ENCODE peak calls at places on chromosome 19, in six cellular contexts. X, U, Q, H, A and V are unnamed samples.

GRCh38 chr19:3409346-3410064 is 43.1 kb downstream of the NFIC start:
- DNase-seq in A (no peak), U (no peak), Q (peak; percentile 80), H (peak; percentile 60), X (no peak), V (no peak)

GRCh38 chr19:2683430-2683995 is 19.0 kb downstream of the GNG7 start:
- DNase-seq in A (no peak), U (no peak), H (no peak), Q (no peak), X (no peak), V (no peak)

GRCh38 chr19:15618321-15618720 is 3.3 kb downstream of the CYP4F8 start:
- DNase-seq in H (no peak), X (no peak), U (no peak), A (no peak), Q (no peak), V (no peak)

GRCh38 chr19:57512845-57513244 is 13.1 kb downstream of the ZNF773 start:
- DNase-seq in X (peak; percentile 28), H (no peak), U (no peak), Q (no peak), A (no peak), V (peak; percentile 10)

GRCh38 chr19:21586341-21587116 is 81.1 kb downstream of the ZNF429 start:
- DNase-seq in Q (peak; percentile 55), A (peak; percentile 57), X (no peak), U (no peak), H (peak; percentile 55), V (no peak)

GRCh38 chr19:23799321-23799720 is 40.6 kb upstream of the ZNF681 start:
- DNase-seq in A (no peak), U (no peak), H (no peak), X (no peak), Q (peak; percentile 9), V (no peak)

GRCh38 chr19:19600793-19601346 is 17.6 kb downstream of the PBX4 start:
- DNase-seq in X (no peak), Q (no peak), H (no peak), U (no peak), A (no peak), V (no peak)

GRCh38 chr19:43780706-43781525 is at the start of gene KCNN4:
- DNase-seq in X (peak; percentile 73), Q (no peak), U (no peak), H (no peak), A (no peak), V (peak; percentile 42)

GRCh38 chr19:33861950-33862349 is 65.3 kb downstream of the KCTD15 start:
- DNase-seq in H (no peak), U (no peak), A (no peak), Q (no peak), X (no peak), V (no peak)

GRCh38 chr19:42270346-42271044 is 1.4 kb downstream of the CIC start:
- DNase-seq in U (no peak), Q (no peak), X (peak; percentile 84), A (peak; percentile 72), H (peak; percentile 81), V (peak; percentile 73)

GRCh38 chr19:33794578-33795369 is 1.9 kb upstream of the KCTD15 start:
- DNase-seq in H (no peak), U (no peak), Q (no peak), X (peak; percentile 57), A (peak; percentile 66), V (no peak)

GRCh38 chr19:4123615-4124568 is at the start of gene MAP2K2:
- DNase-seq in H (peak; percentile 96), A (peak; percentile 97), X (peak; percentile 93), Q (peak; percentile 96), U (peak; percentile 80), V (peak; percentile 97)

GRCh38 chr19:39870171-39870971 is 24.2 kb upstream of the FBL start:
- DNase-seq in Q (peak; percentile 11), A (no peak), H (no peak), X (no peak), U (no peak), V (no peak)

GRCh38 chr19:1252818-1253513 is 4.6 kb downstream of the MIDN start:
- DNase-seq in H (peak; percentile 95), U (no peak), Q (no peak), A (peak; percentile 90), X (peak; percentile 98), V (peak; percentile 97)

GRCh38 chr19:49489601-49490167 is 2.3 kb downstream of the RPL13A start:
- DNase-seq in A (no peak), Q (no peak), X (no peak), H (no peak), U (no peak), V (no peak)

GRCh38 chr19:58551123-58551497 is 3.8 kb downstream of the CHMP2A start:
- DNase-seq in Q (no peak), U (no peak), H (no peak), A (no peak), X (no peak), V (no peak)

GRCh38 chr19:41554902-41555301 is 21.1 kb upstream of the CEACAM21 start:
- DNase-seq in Q (no peak), H (no peak), A (no peak), U (no peak), X (no peak), V (no peak)

GRCh38 chr19:12872941-12873890 is 8.0 kb downstream of the DNASE2 start:
- DNase-seq in A (peak; percentile 86), Q (no peak), H (peak; percentile 83), X (peak; percentile 84), U (peak; percentile 34), V (no peak)

GRCh38 chr19:55377356-55378131 is 918 bp downstream of the TMEM190 start:
- DNase-seq in A (no peak), Q (no peak), X (no peak), H (no peak), U (no peak), V (no peak)

GRCh38 chr19:46350029-46350757 is 3.3 kb downstream of the PPP5C start:
- DNase-seq in A (no peak), U (no peak), X (no peak), H (no peak), Q (no peak), V (no peak)

GRCh38 chr19:44574201-44574950 is 39.0 kb upstream of the IGSF23 start:
- DNase-seq in Q (no peak), A (no peak), X (no peak), U (no peak), H (no peak), V (no peak)

GRCh38 chr19:10852098-10852800 is 4.0 kb downstream of the C19orf38 start:
- DNase-seq in X (peak; percentile 61), A (no peak), H (no peak), U (no peak), Q (no peak), V (peak; percentile 81)

GRCh38 chr19:44113138-44113783 is at the start of gene ZNF225:
- DNase-seq in A (peak; percentile 93), H (peak; percentile 95), Q (peak; percentile 99), U (peak; percentile 75), X (peak; percentile 99), V (peak; percentile 98)

GRCh38 chr19:19575411-19575810 is 37.3 kb downstream of the CILP2 start:
- DNase-seq in X (no peak), H (no peak), A (no peak), U (no peak), Q (no peak), V (no peak)

GRCh38 chr19:31656507-31656906 is 307.3 kb upstream of the TSHZ3 start:
- DNase-seq in H (no peak), U (no peak), A (no peak), X (no peak), Q (no peak), V (no peak)
- TF ChIP-seq CTCF in H (no peak), U (no peak), A (no peak), X (no peak), Q (no peak), V (no peak)

DNA sequence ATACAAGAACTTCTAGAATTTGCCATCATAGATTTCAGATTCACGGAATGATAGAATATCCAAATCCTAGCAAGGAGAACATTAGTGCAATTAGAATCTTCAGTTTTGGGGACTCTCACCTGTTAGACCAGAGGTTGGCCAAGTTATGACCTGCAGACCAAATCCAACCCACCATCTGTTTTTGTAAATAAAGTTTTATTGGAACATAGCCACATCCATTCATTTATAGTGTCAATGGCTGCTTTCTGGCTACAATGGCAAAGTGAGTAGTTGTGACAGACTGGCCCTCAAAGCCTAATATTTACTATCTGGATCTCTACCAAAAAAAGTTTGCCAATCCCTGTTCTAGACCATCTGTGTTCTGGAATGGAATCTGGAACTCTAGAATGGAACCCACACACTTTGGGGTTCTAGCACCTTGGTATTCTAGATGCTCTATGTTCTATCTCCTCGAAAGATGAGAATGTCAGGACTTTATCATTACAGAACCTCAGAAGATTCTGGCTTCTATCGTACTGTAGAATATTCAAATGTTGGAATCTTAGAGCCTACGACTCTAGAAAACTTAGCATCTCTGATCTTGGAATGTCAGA is 2.5 kb downstream of the KPTN start:
- DNase-seq in A (no peak), H (no peak), U (no peak), Q (no peak), X (no peak), V (no peak)
- TF ChIP-seq CTCF in A (no peak), H (no peak), U (no peak), Q (no peak), X (no peak), V (no peak)

GRCh38 chr19:29665215-29665825 is at the start of gene PLEKHF1:
- DNase-seq in X (peak; percentile 71), U (peak; percentile 67), Q (peak; percentile 92), H (peak; percentile 91), A (peak; percentile 91), V (peak; percentile 80)

GRCh38 chr19:29663861-29664752 is 1.2 kb upstream of the PLEKHF1 start:
- DNase-seq in U (no peak), H (no peak), X (no peak), A (no peak), Q (no peak), V (no peak)

GRCh38 chr19:29665826-29666633 is 769 bp downstream of the PLEKHF1 start:
- DNase-seq in A (peak; percentile 66), Q (peak; percentile 22), X (peak; percentile 54), H (peak; percentile 47), U (no peak), V (peak; percentile 81)

GRCh38 chr19:29662604-29663404 is 2.5 kb upstream of the PLEKHF1 start:
- DNase-seq in H (peak; percentile 22), U (peak; percentile 45), X (peak; percentile 91), A (peak; percentile 73), Q (peak; percentile 11), V (peak; percentile 96)

DNA sequence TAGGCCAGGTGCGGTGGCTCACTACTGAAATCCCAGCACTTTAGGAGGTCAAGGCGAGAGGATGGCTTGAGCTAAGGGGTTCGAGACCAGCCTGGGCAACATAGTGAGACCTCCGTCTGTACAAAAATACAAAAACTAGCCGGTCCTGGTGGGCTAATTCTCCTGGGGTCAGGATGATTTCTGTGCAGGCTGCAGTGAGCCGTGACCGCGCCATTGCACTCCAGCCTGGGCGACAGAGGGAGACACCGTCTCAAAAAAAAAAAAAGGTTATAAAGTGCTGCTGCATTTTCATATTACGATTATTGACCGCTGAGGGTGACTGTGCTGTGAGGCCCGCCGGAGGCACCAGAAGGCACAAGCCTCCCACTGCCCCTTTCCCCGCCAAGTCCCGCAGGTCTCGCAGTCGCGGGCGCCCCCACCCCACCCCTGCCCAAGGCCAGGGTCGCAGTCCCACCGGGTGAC is 477 bp upstream of the PLEKHF1 start:
- DNase-seq in U (no peak), X (no peak), A (no peak), Q (no peak), H (no peak), V (no peak)
- TF ChIP-seq CTCF in U (no peak), X (no peak), A (no peak), Q (no peak), H (peak; percentile 34), V (no peak)

DNA sequence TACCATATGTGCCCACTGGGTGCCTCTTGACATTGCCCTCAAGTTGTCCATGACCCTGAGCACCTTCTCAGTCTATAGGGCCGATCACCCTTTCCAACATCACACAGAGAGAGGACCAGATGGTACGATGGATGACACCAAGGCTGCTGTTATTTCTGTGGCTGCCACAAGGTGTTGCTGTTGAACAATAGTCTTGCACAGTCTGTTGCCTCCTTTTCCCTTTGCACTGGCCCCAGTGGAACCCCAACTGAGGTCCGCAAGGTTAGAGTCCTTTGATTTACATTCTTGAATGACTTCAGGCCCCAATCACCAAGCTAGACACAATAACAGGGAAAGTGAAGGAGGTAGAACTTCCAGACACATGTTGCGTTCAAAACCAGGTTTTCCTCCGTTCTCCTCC is 52.0 kb downstream of the TINCR start:
- DNase-seq in A (no peak), H (no peak), X (no peak), U (no peak), Q (no peak), V (no peak)
- TF ChIP-seq CTCF in A (no peak), H (no peak), X (peak; percentile 15), U (no peak), Q (no peak), V (no peak)